ENCODE peak calls at places on chromosomes 6 and 20, in six cellular contexts. V is HepG2, M is HCT116, U is HEK293T, B is H1, E is WTC11. Y is an unnamed sample.

GRCh38 chr6:143961868-143962643 is 46.0 kb downstream of the PLAGL1 start:
- DNase-seq in U (no peak), M (no peak), V (no peak), B (no peak), E (no peak), Y (no peak)

GRCh38 chr6:112640895-112641294 is 293.8 kb downstream of the RFPL4B start:
- DNase-seq in M (no peak), E (no peak), U (no peak), B (no peak), V (no peak), Y (no peak)

GRCh38 chr6:163173741-163174140 is 240.8 kb upstream of the QKI start:
- DNase-seq in B (no peak), E (no peak), M (no peak), V (no peak), U (no peak), Y (no peak)

GRCh38 chr6:130425532-130425931 is 59.7 kb downstream of the TMEM200A start:
- DNase-seq in B (no peak), E (no peak), U (no peak), M (no peak), V (no peak), Y (no peak)

GRCh38 chr6:13212096-13212495 is 116.2 kb downstream of the TBC1D7 start:
- DNase-seq in V (no peak), E (no peak), B (no peak), M (no peak), U (no peak), Y (no peak)

GRCh38 chr20:6265204-6265904 is 142.5 kb upstream of the FERMT1 start:
- DNase-seq in U (no peak), M (peak; percentile 7), B (no peak), V (peak; percentile 55), E (no peak), Y (no peak)

GRCh38 chr6:12113190-12113578 is 101.1 kb downstream of the HIVEP1 start:
- DNase-seq in U (no peak), V (no peak), B (no peak), M (no peak), E (no peak), Y (no peak)

GRCh38 chr20:51579137-51579536 is 36.6 kb upstream of the NFATC2 start:
- DNase-seq in M (no peak), U (no peak), E (no peak), B (no peak), V (no peak), Y (no peak)

GRCh38 chr6:147205690-147206600 is 1.7 kb downstream of the STXBP5 start:
- DNase-seq in V (peak; percentile 32), U (no peak), M (no peak), E (no peak), B (no peak), Y (no peak)

GRCh38 chr20:48823960-48824497 is 3.8 kb downstream of the PREX1 start:
- DNase-seq in B (no peak), M (no peak), U (no peak), V (no peak), E (no peak), Y (peak; percentile 76)

GRCh38 chr6:15312500-15312899 is 66.6 kb downstream of the JARID2 start:
- DNase-seq in U (no peak), M (no peak), E (no peak), B (no peak), V (no peak), Y (no peak)

GRCh38 chr20:42432931-42433330 is 756.8 kb downstream of the PTPRT start:
- DNase-seq in U (no peak), M (no peak), V (no peak), B (no peak), E (no peak), Y (no peak)

GRCh38 chr6:53499094-53499493 is 45.8 kb downstream of the GCLC start:
- DNase-seq in U (no peak), E (no peak), B (no peak), M (no peak), V (no peak), Y (no peak)

GRCh38 chr6:20319520-20320357 is 81.9 kb upstream of the E2F3 start:
- DNase-seq in E (no peak), B (no peak), V (no peak), U (no peak), M (no peak), Y (peak; percentile 98)

GRCh38 chr6:109471105-109471810 is 11.8 kb downstream of the ZBTB24 start:
- DNase-seq in M (no peak), E (no peak), B (no peak), U (no peak), V (no peak), Y (no peak)

GRCh38 chr6:148747145-148747492 is 289 bp downstream of the UST start:
- DNase-seq in V (no peak), M (no peak), E (peak; percentile 44), U (peak; percentile 35), B (no peak), Y (no peak)

GRCh38 chr6:113586966-113587699 is 270.0 kb upstream of the MARCKS start:
- DNase-seq in B (peak; percentile 25), V (no peak), E (peak; percentile 21), U (no peak), M (no peak), Y (no peak)

GRCh38 chr6:33419580-33420492 is at the start of gene SYNGAP1:
- DNase-seq in V (no peak), E (peak; percentile 71), B (no peak), U (no peak), M (no peak), Y (no peak)

GRCh38 chr6:19301980-19302379 is 535.2 kb upstream of the ID4 start:
- DNase-seq in M (no peak), V (no peak), U (no peak), E (no peak), B (no peak), Y (no peak)

GRCh38 chr6:345747-346388 is 45.7 kb upstream of the IRF4 start:
- DNase-seq in M (no peak), E (no peak), U (no peak), V (no peak), B (no peak), Y (no peak)

GRCh38 chr20:10555865-10556308 is 117.9 kb downstream of the JAG1 start:
- DNase-seq in E (no peak), V (peak; percentile 91), B (no peak), U (no peak), M (no peak), Y (no peak)

GRCh38 chr20:53492212-53492611 is 101.4 kb downstream of the ZNF217 start:
- DNase-seq in M (no peak), V (peak; percentile 47), U (no peak), B (no peak), E (no peak), Y (no peak)

GRCh38 chr6:162177733-162178132 is 549.8 kb downstream of the PRKN start:
- DNase-seq in V (no peak), E (peak; percentile 17), M (no peak), U (peak; percentile 14), B (no peak), Y (no peak)

GRCh38 chr20:38926934-38927616 is 858 bp downstream of the FAM83D start:
- DNase-seq in V (no peak), E (no peak), U (no peak), B (no peak), M (no peak), Y (no peak)

GRCh38 chr6:53014034-53014433 is 18.9 kb upstream of the GSTA4 start:
- DNase-seq in U (no peak), B (no peak), V (no peak), E (no peak), M (no peak), Y (no peak)

GRCh38 chr6:45611502-45611901 is 233.8 kb upstream of the SUPT3H start:
- DNase-seq in V (no peak), U (no peak), M (no peak), E (no peak), B (no peak), Y (no peak)

GRCh38 chr6:45610832-45611231 is 233.1 kb upstream of the SUPT3H start:
- DNase-seq in U (no peak), M (no peak), E (no peak), B (no peak), V (no peak), Y (no peak)

GRCh38 chr6:45616209-45616608 is 238.5 kb upstream of the SUPT3H start:
- DNase-seq in V (no peak), E (no peak), M (no peak), B (no peak), U (no peak), Y (no peak)

GRCh38 chr6:45614488-45615285 is 237.0 kb upstream of the SUPT3H start:
- DNase-seq in U (no peak), M (no peak), V (no peak), B (no peak), E (no peak), Y (no peak)

GRCh38 chr6:45613678-45614077 is 235.9 kb upstream of the SUPT3H start:
- DNase-seq in B (no peak), M (no peak), U (no peak), V (no peak), E (no peak), Y (no peak)
- TF ChIP-seq SP1 in B (no peak), M (no peak), U (no peak), V (no peak), E (no peak), Y (no peak)

DNA sequence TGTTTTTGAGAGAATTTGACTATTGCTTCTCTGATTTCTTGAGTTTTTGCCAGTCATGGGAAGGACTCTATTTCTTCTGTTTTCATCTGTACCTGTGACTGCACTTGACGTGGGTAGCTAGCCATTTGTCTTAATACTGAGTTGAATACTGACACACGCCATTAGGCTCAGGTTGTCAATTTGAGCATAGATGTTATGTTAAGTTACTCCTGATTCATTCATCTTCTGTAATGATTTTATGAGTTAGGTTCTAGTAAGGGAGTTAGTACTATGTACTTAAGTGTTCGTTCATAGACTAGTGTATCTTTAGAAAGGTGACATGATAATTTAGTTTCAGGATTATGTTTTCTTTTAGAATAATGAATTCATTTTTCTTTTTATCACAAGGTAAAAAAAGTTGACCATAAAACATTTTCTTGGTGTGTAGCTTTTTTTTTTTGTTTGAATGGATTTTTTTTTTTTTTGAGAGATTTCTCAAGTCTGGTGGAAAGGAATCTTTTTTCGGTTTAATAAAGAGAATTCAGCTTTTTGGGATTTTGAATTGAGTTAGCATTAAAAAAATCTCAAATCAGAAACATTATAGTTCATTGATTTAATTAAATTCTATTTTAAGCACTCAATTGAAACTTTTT is 1.7 kb downstream of the AFDN start:
- DNase-seq in V (no peak), U (no peak), M (no peak), B (no peak), E (no peak), Y (no peak)
- TF ChIP-seq SP1 in V (no peak), U (no peak), M (no peak), B (no peak), E (no peak), Y (no peak)

GRCh38 chr6:166999845-167000253 is 652 bp downstream of the CEP43 start:
- DNase-seq in E (no peak), U (no peak), V (peak; percentile 74), B (no peak), M (no peak), Y (no peak)
- TF ChIP-seq SP1 in E (no peak), U (no peak), V (no peak), B (no peak), M (no peak), Y (no peak)

DNA sequence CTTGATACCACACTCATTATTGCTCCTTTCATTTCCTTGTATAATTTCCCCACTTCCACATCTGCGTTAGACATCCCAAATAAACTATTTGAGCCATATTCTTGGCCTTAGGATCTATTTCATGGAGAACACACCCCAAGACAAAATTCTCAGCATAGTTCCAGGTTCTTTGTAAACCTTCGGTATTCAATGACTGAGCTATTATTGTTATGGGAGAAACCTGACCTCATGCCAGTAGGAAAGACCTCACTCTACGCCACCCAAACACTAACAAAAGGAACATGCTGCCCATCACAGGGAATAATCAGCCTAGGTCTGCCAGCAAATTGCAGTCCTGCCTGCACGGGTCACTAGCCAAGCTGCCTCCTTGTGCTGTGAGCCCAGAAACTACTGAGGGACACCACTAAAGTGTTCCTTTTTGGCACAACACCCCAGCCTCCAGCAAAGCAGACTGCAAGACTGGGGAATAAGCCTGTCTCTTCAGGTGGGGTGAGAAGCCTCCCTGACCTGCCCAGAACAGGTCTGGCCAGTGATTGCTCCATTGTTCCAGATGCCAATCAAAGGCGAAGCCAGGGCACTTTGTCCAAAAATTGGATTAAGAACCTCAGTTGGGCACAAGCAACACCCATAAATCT is 371.8 kb downstream of the MAFB start:
- DNase-seq in E (no peak), U (no peak), B (no peak), M (no peak), V (no peak), Y (no peak)
- TF ChIP-seq SP1 in E (no peak), U (no peak), B (no peak), M (no peak), V (no peak), Y (no peak)